ENCODE peak calls at places on chromosomes 12 and 14, in seven cellular contexts. H is A549, W is H1, Q is HepG2, O is tibial nerve, E is SK-N-SH, B is transverse colon. P is an unnamed sample.

GRCh38 chr14:52329678-52330376 is 15.7 kb downstream of the PTGER2 start:
- DNase-seq in H (no peak), W (no peak), Q (no peak), O (no peak), E (no peak), B (no peak), P (no peak)

GRCh38 chr12:43805857-43806736 is at the start of gene TWF1:
- DNase-seq in H (peak), W (peak), Q (peak), O (peak), E (peak), B (peak), P (peak)

GRCh38 chr14:68580676-68581075 is 212.2 kb downstream of the ZFP36L1 start:
- DNase-seq in H (no peak), W (no peak), Q (no peak), O (no peak), E (no peak), B (no peak), P (no peak)

GRCh38 chr12:47397664-47398281 is 308.1 kb downstream of the RPAP3 start:
- DNase-seq in H (peak), W (no peak), Q (peak), O (no peak), E (no peak), B (no peak), P (no peak)

GRCh38 chr14:104870368-104871144 is 5.5 kb downstream of the CEP170B start:
- DNase-seq in H (peak), W (peak), Q (peak), O (no peak), E (peak), B (peak), P (peak)

GRCh38 chr12:6813363-6813762 is 8.3 kb upstream of the GPR162 start:
- DNase-seq in H (no peak), W (no peak), Q (no peak), O (no peak), E (no peak), B (no peak), P (no peak)

GRCh38 chr12:19597304-19598066 is 158.2 kb downstream of the AEBP2 start:
- DNase-seq in H (no peak), W (no peak), Q (no peak), O (no peak), E (no peak), B (no peak), P (no peak)

GRCh38 chr12:119319638-119320037 is 14.9 kb upstream of the CCDC60 start:
- DNase-seq in H (no peak), W (no peak), Q (no peak), O (no peak), E (no peak), B (peak), P (no peak)

GRCh38 chr14:53581497-53581896 is 375.1 kb downstream of the BMP4 start:
- DNase-seq in H (no peak), W (no peak), Q (no peak), O (no peak), E (no peak), B (no peak), P (no peak)

GRCh38 chr12:111766608-111767361 is at the start of gene ALDH2:
- DNase-seq in H (peak), W (peak), Q (peak), O (peak), E (peak), B (peak), P (peak)

GRCh38 chr12:87960557-87960956 is 68.6 kb downstream of the C12orf50 start:
- DNase-seq in H (no peak), W (no peak), Q (no peak), O (no peak), E (peak), B (no peak), P (no peak)

GRCh38 chr12:118714051-118714460 is 267.3 kb upstream of the SRRM4 start:
- DNase-seq in H (peak), W (peak), Q (peak), O (no peak), E (peak), B (peak), P (no peak)

GRCh38 chr12:55830601-55831406 is 1.4 kb upstream of the DNAJC14 start:
- DNase-seq in H (peak), W (peak), Q (peak), O (peak), E (peak), B (peak), P (peak)

GRCh38 chr12:132491761-132492378 is 1.9 kb downstream of the FBRSL1 start:
- DNase-seq in H (no peak), W (no peak), Q (no peak), O (no peak), E (no peak), B (no peak), P (peak)

GRCh38 chr12:127297327-127297726 is 969.6 kb upstream of the TMEM132C start:
- DNase-seq in H (no peak), W (no peak), Q (no peak), O (no peak), E (no peak), B (no peak), P (no peak)

GRCh38 chr14:103301512-103302197 is 32.4 kb upstream of the EIF5 start:
- DNase-seq in H (no peak), W (no peak), Q (no peak), O (no peak), E (peak), B (no peak), P (no peak)

GRCh38 chr12:58711968-58712367 is 208.3 kb downstream of the LRIG3 start:
- DNase-seq in H (no peak), W (no peak), Q (no peak), O (no peak), E (no peak), B (no peak), P (no peak)

GRCh38 chr12:31106101-31106803 is 32.6 kb downstream of the DDX11 start:
- DNase-seq in H (no peak), W (no peak), Q (no peak), O (no peak), E (no peak), B (no peak), P (no peak)

GRCh38 chr14:65926504-65926903 is 514.0 kb downstream of the FUT8 start:
- DNase-seq in H (no peak), W (no peak), Q (no peak), O (no peak), E (no peak), B (no peak), P (no peak)

GRCh38 chr14:87869619-87870583 is 123.1 kb downstream of the GALC start:
- DNase-seq in H (no peak), W (no peak), Q (no peak), O (no peak), E (no peak), B (no peak), P (no peak)

GRCh38 chr14:75295061-75295461 is 16.4 kb downstream of the FOS start:
- DNase-seq in H (peak), W (peak), Q (no peak), O (peak), E (peak), B (peak), P (peak)

GRCh38 chr14:75295491-75296338 is 17.1 kb downstream of the FOS start:
- DNase-seq in H (peak), W (peak), Q (no peak), O (peak), E (peak), B (peak), P (peak)

GRCh38 chr14:75294649-75295033 is 16.0 kb downstream of the FOS start:
- DNase-seq in H (peak), W (no peak), Q (no peak), O (no peak), E (peak), B (no peak), P (no peak)

GRCh38 chr14:75292886-75293285 is 14.3 kb downstream of the FOS start:
- DNase-seq in H (no peak), W (no peak), Q (no peak), O (no peak), E (no peak), B (peak), P (no peak)

GRCh38 chr14:75293920-75294648 is 15.5 kb downstream of the FOS start:
- DNase-seq in H (peak), W (peak), Q (peak), O (peak), E (peak), B (peak), P (peak)
- TF ChIP-seq EP300 in H (no peak), W (peak), Q (peak), O (peak), E (peak), B (peak), P (peak)

GRCh38 chr12:121218588-121219352 is 8.8 kb downstream of the P2RX4 start:
- DNase-seq in H (no peak), W (no peak), Q (no peak), O (no peak), E (peak), B (peak), P (no peak)
- H3K27ac ChIP-seq in H (no peak), W (no peak), Q (no peak), O (no peak), E (no peak), B (peak), P (no peak)

DNA sequence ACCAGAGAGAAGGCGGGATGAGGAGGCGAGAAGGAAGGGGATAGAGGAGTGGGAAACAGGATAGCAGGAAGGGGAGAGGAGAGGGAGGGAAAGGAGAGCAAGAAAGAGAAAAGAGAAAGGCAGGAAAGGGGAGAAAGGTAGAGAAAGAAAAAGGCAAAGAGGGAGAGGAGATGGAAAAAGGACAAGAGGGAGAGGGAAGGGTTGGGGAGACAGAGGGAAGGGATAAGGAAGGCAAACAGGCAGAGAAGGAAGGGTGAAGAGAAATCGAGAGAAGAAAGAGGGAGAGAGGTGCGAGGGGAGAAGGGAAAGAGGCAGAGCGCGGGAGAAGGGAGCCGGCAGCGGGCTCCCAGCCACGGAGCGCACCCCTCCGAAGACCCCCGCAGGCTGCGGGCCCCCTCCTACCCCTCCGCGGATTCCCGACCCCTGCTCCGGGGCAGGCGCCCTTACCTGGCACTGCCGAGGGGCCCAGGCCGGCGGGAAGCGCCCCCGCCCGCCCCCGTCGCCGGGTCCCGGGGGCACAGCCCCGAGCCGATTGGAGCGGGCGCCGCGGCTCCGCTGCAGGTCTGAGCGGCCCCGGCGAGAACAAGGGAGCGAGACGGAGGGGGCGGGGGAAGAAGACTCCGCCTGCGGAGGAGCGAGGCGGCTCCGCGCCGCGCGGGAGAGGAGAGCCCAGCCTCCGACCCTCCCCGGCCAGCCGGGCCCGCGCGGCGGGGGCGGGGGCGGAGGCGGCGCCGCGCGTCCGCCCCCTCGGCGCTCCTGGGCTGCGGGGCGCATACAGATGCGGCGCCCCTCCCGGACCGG is at the start of gene CDH24:
- DNase-seq in H (peak), W (peak), Q (no peak), O (peak), E (peak), B (peak), P (peak)
- H3K4me3 ChIP-seq in H (peak), W (peak), Q (peak), O (peak), E (peak), B (peak), P (peak)

GRCh38 chr14:95328876-95329503 is 9.3 kb upstream of the CLMN start:
- DNase-seq in H (no peak), W (no peak), Q (no peak), O (no peak), E (peak), B (no peak), P (no peak)

GRCh38 chr14:95330591-95331370 is 11.1 kb upstream of the CLMN start:
- DNase-seq in H (no peak), W (no peak), Q (no peak), O (no peak), E (no peak), B (no peak), P (no peak)

GRCh38 chr14:95327558-95328374 is 8.1 kb upstream of the CLMN start:
- DNase-seq in H (no peak), W (no peak), Q (no peak), O (no peak), E (no peak), B (peak), P (no peak)

GRCh38 chr14:95331708-95332408 is 12.2 kb upstream of the CLMN start:
- DNase-seq in H (no peak), W (no peak), Q (no peak), O (no peak), E (no peak), B (no peak), P (no peak)

GRCh38 chr14:95329941-95330340 is 10.2 kb upstream of the CLMN start:
- DNase-seq in H (no peak), W (no peak), Q (no peak), O (no peak), E (no peak), B (no peak), P (no peak)
- TF ChIP-seq EP300 in H (no peak), W (no peak), Q (no peak), O (no peak), E (no peak), B (no peak), P (no peak)

GRCh38 chr12:54653025-54653424 is 4.9 kb upstream of the DCD start:
- DNase-seq in H (no peak), W (no peak), Q (no peak), O (no peak), E (no peak), B (no peak), P (no peak)

GRCh38 chr12:54650884-54651283 is 2.7 kb upstream of the DCD start:
- DNase-seq in H (no peak), W (no peak), Q (no peak), O (no peak), E (no peak), B (no peak), P (no peak)

GRCh38 chr12:54649825-54650224 is 1.7 kb upstream of the DCD start:
- DNase-seq in H (no peak), W (no peak), Q (no peak), O (no peak), E (no peak), B (no peak), P (no peak)

GRCh38 chr12:54648265-54648664 is at the start of gene DCD:
- DNase-seq in H (no peak), W (no peak), Q (no peak), O (no peak), E (no peak), B (no peak), P (no peak)

GRCh38 chr12:54650409-54650808 is 2.2 kb upstream of the DCD start:
- DNase-seq in H (no peak), W (no peak), Q (no peak), O (no peak), E (no peak), B (no peak), P (no peak)
- H3K27ac ChIP-seq in H (no peak), W (no peak), Q (no peak), O (no peak), E (no peak), B (no peak), P (no peak)

GRCh38 chr14:34203271-34203722 is 252.4 kb upstream of the EGLN3 start:
- DNase-seq in H (no peak), W (no peak), Q (no peak), O (no peak), E (no peak), B (no peak), P (no peak)
- H3K4me3 ChIP-seq in H (no peak), W (no peak), Q (no peak), O (no peak), E (no peak), B (no peak), P (no peak)

DNA sequence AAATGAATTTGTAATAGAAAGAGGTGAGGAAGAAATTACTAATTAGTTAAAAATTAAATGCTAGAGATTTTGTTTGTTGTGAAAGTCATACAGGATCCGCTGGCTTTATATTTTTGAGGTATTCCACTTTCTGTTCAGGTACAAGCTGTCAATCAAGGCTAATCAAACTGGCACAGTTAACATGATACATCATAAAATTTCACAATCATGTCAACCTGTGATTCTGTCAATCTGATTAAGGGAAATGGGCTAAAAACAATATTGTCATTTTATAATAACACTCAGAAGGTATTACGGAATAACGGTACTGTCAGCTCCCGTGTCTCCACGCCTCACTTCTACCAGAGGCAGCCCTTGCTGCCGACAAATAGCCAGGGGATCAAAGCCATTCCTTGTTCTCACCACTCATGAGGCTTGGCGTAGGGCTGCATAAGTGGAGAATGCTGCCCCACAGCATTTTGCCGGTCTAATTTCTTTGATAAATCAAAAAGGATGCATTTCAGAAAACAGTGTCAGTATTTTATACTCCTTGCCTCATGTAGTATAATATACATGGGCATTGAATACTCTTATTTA is 352.9 kb downstream of the NPAS3 start:
- DNase-seq in H (no peak), W (no peak), Q (no peak), O (no peak), E (no peak), B (no peak), P (no peak)
- TF ChIP-seq EP300 in H (no peak), W (no peak), Q (no peak), O (no peak), E (no peak), B (no peak), P (no peak)

DNA sequence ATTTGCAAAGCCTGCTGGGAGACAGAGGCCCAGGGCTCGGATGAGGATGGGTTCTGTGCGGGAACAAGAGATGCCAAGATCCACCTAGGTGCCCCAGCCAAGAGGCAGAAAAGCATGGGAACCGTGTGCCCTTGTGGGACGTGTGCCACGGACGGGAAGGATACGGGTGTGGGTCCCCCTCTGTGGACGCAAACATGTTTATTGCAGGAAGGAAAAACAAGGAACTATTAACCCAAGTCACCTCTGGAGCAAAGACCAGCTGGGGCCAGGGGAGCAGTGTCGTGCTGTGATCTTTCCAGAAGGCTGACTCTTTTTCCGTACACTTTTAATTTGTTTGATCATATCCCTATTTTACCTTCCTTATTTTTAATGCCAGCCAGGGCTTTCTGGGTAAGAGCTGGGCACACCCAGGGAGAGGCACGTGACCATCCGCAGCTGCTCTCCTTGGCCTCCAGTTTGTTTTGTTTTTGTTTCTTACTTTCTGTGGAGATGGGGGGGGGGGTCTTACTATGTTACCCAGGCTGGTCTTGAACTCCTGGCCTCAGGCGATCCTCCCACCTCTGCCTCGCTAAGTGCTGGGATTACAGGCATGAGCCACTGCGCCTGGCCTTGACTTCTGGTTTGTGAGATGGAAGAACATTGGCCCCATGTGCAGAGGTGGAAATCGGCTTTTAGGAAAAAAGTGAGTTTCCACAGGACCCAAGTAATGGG is 20.7 kb downstream of the SCARB1 start:
- DNase-seq in H (no peak), W (no peak), Q (no peak), O (no peak), E (no peak), B (peak), P (peak)
- H3K27ac ChIP-seq in H (peak), W (no peak), Q (peak), O (peak), E (no peak), B (peak), P (peak)